ENCODE peak calls at places on chromosomes 1 and 21, in seven cellular contexts. G is GM13977; J is caudate nucleus; P is GM18507; N is kidney tubule cell; Z is HuH-7.5; R is CD8-positive, alpha-beta T cell. K is an unnamed sample.

GRCh38 chr1:99707535-99708142 is 58.8 kb downstream of the FRRS1 start:
- DNase-seq in G (peak), J (peak), P (no peak), N (peak), Z (no peak), R (peak), K (peak)

GRCh38 chr1:111598534-111598933 is 21.1 kb upstream of the RAP1A start:
- DNase-seq in G (no peak), J (no peak), P (no peak), N (no peak), Z (no peak), R (peak), K (no peak)

GRCh38 chr1:242017580-242018233 is 18.8 kb upstream of the MAP1LC3C start:
- DNase-seq in G (peak), J (peak), P (peak), N (peak), Z (peak), R (no peak), K (peak)

GRCh38 chr1:176863613-176864012 is 300.9 kb downstream of the ASTN1 start:
- DNase-seq in G (no peak), J (no peak), P (no peak), N (peak), Z (no peak), R (no peak), K (no peak)

GRCh38 chr1:201184734-201185453 is 5.7 kb upstream of the IGFN1 start:
- DNase-seq in G (no peak), J (no peak), P (no peak), N (peak), Z (peak), R (no peak), K (peak)

GRCh38 chr1:245142976-245143375 is 11.8 kb upstream of the KIF26B start:
- DNase-seq in G (no peak), J (no peak), P (no peak), N (no peak), Z (no peak), R (no peak), K (no peak)

GRCh38 chr1:1183221-1183747 is 9.6 kb downstream of the TTLL10 start:
- DNase-seq in G (no peak), J (no peak), P (no peak), N (no peak), Z (no peak), R (peak), K (no peak)

GRCh38 chr1:203891950-203892349 is 30.6 kb downstream of the SNRPE start:
- DNase-seq in G (no peak), J (no peak), P (no peak), N (no peak), Z (no peak), R (no peak), K (no peak)

GRCh38 chr1:100959502-100960060 is 63.7 kb downstream of the SLC30A7 start:
- DNase-seq in G (no peak), J (no peak), P (no peak), N (peak), Z (no peak), R (no peak), K (no peak)

GRCh38 chr1:108595510-108595909 is 35.6 kb downstream of the EEIG2 start:
- DNase-seq in G (no peak), J (no peak), P (no peak), N (no peak), Z (no peak), R (no peak), K (no peak)

GRCh38 chr1:89552481-89553194 is 28.0 kb downstream of the LRRC8B start:
- DNase-seq in G (peak), J (no peak), P (peak), N (peak), Z (no peak), R (no peak), K (no peak)

GRCh38 chr1:111541721-111542120 is 38.3 kb upstream of the ADORA3 start:
- DNase-seq in G (no peak), J (no peak), P (no peak), N (peak), Z (no peak), R (no peak), K (peak)

GRCh38 chr21:46193829-46194373 is 9.6 kb upstream of the SPATC1L start:
- DNase-seq in G (no peak), J (no peak), P (no peak), N (no peak), Z (no peak), R (no peak), K (no peak)

GRCh38 chr1:94873520-94874351 is 53.2 kb downstream of the CNN3 start:
- DNase-seq in G (no peak), J (peak), P (no peak), N (no peak), Z (no peak), R (no peak), K (no peak)

GRCh38 chr1:198543670-198544260 is 3.3 kb upstream of the ATP6V1G3 start:
- DNase-seq in G (no peak), J (no peak), P (no peak), N (no peak), Z (no peak), R (no peak), K (no peak)

GRCh38 chr1:162353078-162353477 is 23.6 kb downstream of the SPATA46 start:
- DNase-seq in G (no peak), J (no peak), P (no peak), N (no peak), Z (no peak), R (no peak), K (no peak)

GRCh38 chr1:67791686-67792475 is 41.4 kb downstream of the GNG12 start:
- DNase-seq in G (no peak), J (no peak), P (no peak), N (peak), Z (no peak), R (no peak), K (peak)

GRCh38 chr21:14993072-14993471 is 71.7 kb downstream of the NRIP1 start:
- DNase-seq in G (no peak), J (no peak), P (no peak), N (no peak), Z (no peak), R (no peak), K (no peak)

GRCh38 chr1:17189632-17190525 is 15.0 kb upstream of the PADI1 start:
- DNase-seq in G (no peak), J (no peak), P (no peak), N (peak), Z (no peak), R (no peak), K (peak)

K was measured in ELF-1.